ENCODE peak calls at places on chromosomes 3 and 15, in eight cellular contexts. I, S, G, B, R, A, L and U are unnamed samples.

GRCh38 chr3:138915503-138916498 is 31.1 kb downstream of the FOXL2 start:
- DNase-seq in L (peak), A (peak), S (peak), R (peak), G (peak), I (peak), B (peak), U (peak)

GRCh38 chr3:132972333-132972732 is 65.9 kb upstream of the TMEM108 start:
- DNase-seq in B (no peak), A (no peak), G (no peak), S (no peak), R (peak), L (no peak), I (no peak), U (no peak)

GRCh38 chr3:16765661-16766060 is 119.1 kb upstream of the PLCL2 start:
- DNase-seq in S (no peak), R (no peak), L (no peak), I (no peak), G (no peak), B (no peak), A (no peak), U (no peak)

GRCh38 chr3:38581774-38582173 is 67.7 kb downstream of the SCN5A start:
- DNase-seq in A (no peak), L (no peak), G (peak), S (no peak), R (no peak), B (no peak), I (no peak), U (no peak)

GRCh38 chr15:96332854-96333193 is 2.3 kb downstream of the NR2F2 start:
- DNase-seq in S (no peak), L (no peak), G (no peak), A (no peak), B (no peak), R (peak), I (no peak), U (no peak)

GRCh38 chr15:69921626-69922624 is 175.8 kb downstream of the TLE3 start:
- DNase-seq in G (no peak), B (no peak), I (no peak), L (no peak), A (no peak), S (no peak), R (no peak), U (no peak)

GRCh38 chr3:192467230-192468186 is 259.8 kb downstream of the FGF12 start:
- DNase-seq in L (peak), B (peak), G (peak), S (peak), R (peak), A (peak), I (no peak), U (peak)

GRCh38 chr3:164477403-164477802 is 600.9 kb downstream of the SI start:
- DNase-seq in B (no peak), L (no peak), A (no peak), R (no peak), S (no peak), I (no peak), G (no peak), U (no peak)

GRCh38 chr3:122183893-122184590 is 574 bp downstream of the CASR start:
- DNase-seq in B (no peak), R (no peak), G (no peak), A (no peak), L (peak), S (no peak), I (no peak), U (no peak)

GRCh38 chr15:43868412-43868811 is 41.6 kb downstream of the WDR76 start:
- DNase-seq in I (no peak), L (no peak), G (no peak), B (no peak), A (no peak), R (peak), S (no peak), U (no peak)

GRCh38 chr15:69760890-69761568 is 308.4 kb downstream of the RPLP1 start:
- DNase-seq in B (no peak), L (no peak), R (peak), G (peak), A (peak), S (peak), I (peak), U (no peak)

GRCh38 chr15:52615302-52615701 is 46.5 kb upstream of the ARPP19 start:
- DNase-seq in R (no peak), I (no peak), A (no peak), L (no peak), B (no peak), S (no peak), G (no peak), U (no peak)

GRCh38 chr3:172557515-172558220 is 34.4 kb upstream of the TNFSF10 start:
- DNase-seq in B (no peak), I (no peak), A (no peak), L (no peak), S (no peak), R (peak), G (no peak), U (no peak)

GRCh38 chr15:60541784-60542617 is 63.1 kb upstream of the ICE2 start:
- DNase-seq in R (no peak), G (no peak), B (no peak), S (no peak), A (no peak), L (no peak), I (peak), U (no peak)

GRCh38 chr15:43518073-43518761 is 809 bp downstream of the MAP1A start:
- DNase-seq in R (peak), B (no peak), G (peak), I (no peak), S (no peak), L (peak), A (no peak), U (no peak)

GRCh38 chr3:21356402-21356801 is 394.6 kb downstream of the ZNF385D start:
- DNase-seq in B (no peak), I (no peak), L (no peak), R (no peak), A (no peak), G (no peak), S (no peak), U (no peak)

GRCh38 chr3:126005951-126006350 is 37.0 kb downstream of the ROPN1B start:
- DNase-seq in I (no peak), A (no peak), L (no peak), G (no peak), R (peak), B (no peak), S (no peak), U (no peak)

GRCh38 chr3:193805448-193805847 is 212.4 kb downstream of the OPA1 start:
- DNase-seq in G (peak), S (no peak), R (peak), L (no peak), I (peak), A (no peak), B (peak), U (peak)

GRCh38 chr3:67325231-67325630 is 327.1 kb downstream of the KBTBD8 start:
- DNase-seq in A (no peak), S (no peak), L (no peak), R (no peak), G (no peak), B (peak), I (no peak), U (no peak)

GRCh38 chr15:79736435-79737000 is 160.3 kb downstream of the MTHFS start:
- DNase-seq in S (no peak), L (no peak), B (no peak), R (no peak), A (no peak), I (no peak), G (no peak), U (no peak)

GRCh38 chr3:187518616-187519015 is 150.4 kb downstream of the RTP4 start:
- DNase-seq in A (no peak), L (no peak), I (no peak), R (no peak), B (no peak), G (no peak), S (no peak), U (no peak)

GRCh38 chr3:33833408-33834116 is 35.1 kb downstream of the PDCD6IP start:
- DNase-seq in A (no peak), I (no peak), S (no peak), R (no peak), B (no peak), G (no peak), L (peak), U (no peak)

GRCh38 chr3:30657914-30658313 is 51.5 kb downstream of the TGFBR2 start:
- DNase-seq in B (no peak), L (no peak), R (no peak), G (no peak), I (no peak), A (no peak), S (no peak), U (no peak)

GRCh38 chr3:30656624-30657141 is 50.3 kb downstream of the TGFBR2 start:
- DNase-seq in R (no peak), L (no peak), A (no peak), S (no peak), G (no peak), B (no peak), I (no peak), U (no peak)

GRCh38 chr3:30660128-30660525 is 53.7 kb downstream of the TGFBR2 start:
- DNase-seq in S (no peak), B (no peak), R (no peak), L (no peak), G (no peak), A (no peak), I (no peak), U (no peak)

GRCh38 chr3:30659270-30660127 is 53.1 kb downstream of the TGFBR2 start:
- DNase-seq in S (no peak), R (peak), G (no peak), I (no peak), A (no peak), L (no peak), B (no peak), U (no peak)

DNA sequence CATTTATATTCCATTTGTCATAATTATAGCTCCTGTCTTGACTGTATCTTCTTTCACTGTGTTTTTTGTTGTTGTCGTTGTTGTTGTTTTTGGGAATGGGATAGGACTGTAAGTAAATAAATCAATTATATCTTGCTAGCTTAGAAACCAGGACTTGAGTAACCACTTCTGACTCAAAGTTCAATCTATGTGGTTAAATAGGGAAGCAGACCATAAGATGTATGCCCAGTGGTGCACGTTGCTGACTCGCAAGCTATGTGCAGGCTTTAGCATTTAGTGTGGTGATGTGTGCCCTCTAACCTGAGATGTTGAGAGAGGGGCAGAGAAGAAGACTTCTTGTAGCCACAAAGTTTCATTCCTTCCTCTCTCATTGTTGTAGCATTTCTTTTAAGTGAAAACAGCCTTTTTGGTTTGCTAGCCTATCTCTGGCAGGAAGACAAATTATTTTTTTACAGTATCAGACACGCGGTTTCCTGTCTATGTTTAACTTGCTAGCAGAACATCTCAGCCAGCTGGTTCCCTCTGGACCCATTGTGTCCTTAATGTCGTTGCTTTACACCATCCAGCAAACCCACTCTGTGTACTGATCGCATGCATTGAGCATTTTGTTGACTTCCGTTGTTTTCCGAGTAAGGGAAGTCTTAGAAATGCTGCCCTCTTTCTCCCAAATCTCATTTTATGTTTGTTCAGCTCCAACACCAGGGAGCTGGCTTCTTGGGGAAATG is 52.1 kb downstream of the TGFBR2 start:
- DNase-seq in S (no peak), L (no peak), A (no peak), R (peak), B (no peak), G (peak), I (no peak), U (no peak)
- H3K4me3 ChIP-seq in S (no peak), L (no peak), A (no peak), R (no peak), B (no peak), G (no peak), I (peak), U (no peak)

GRCh38 chr3:12809435-12809834 is 13.0 kb downstream of the CAND2 start:
- DNase-seq in L (no peak), G (no peak), R (no peak), S (no peak), A (no peak), B (no peak), I (no peak), U (no peak)
- H3K4me3 ChIP-seq in L (peak), G (no peak), R (no peak), S (no peak), A (no peak), B (peak), I (peak), U (peak)

GRCh38 chr3:120438971-120439370 is 11.8 kb downstream of the FSTL1 start:
- DNase-seq in I (peak), A (no peak), G (peak), S (no peak), R (peak), B (no peak), L (no peak), U (peak)

GRCh38 chr3:120438216-120438615 is 12.6 kb downstream of the FSTL1 start:
- DNase-seq in G (no peak), L (no peak), I (no peak), B (no peak), A (no peak), S (no peak), R (no peak), U (peak)

GRCh38 chr3:120441776-120442175 is 9.0 kb downstream of the FSTL1 start:
- DNase-seq in G (no peak), A (no peak), B (no peak), R (no peak), I (no peak), S (no peak), L (no peak), U (no peak)

GRCh38 chr3:120440762-120441161 is 10.0 kb downstream of the FSTL1 start:
- DNase-seq in I (no peak), A (no peak), R (no peak), B (no peak), L (no peak), S (no peak), G (no peak), U (no peak)

GRCh38 chr3:120440001-120440703 is 10.6 kb downstream of the FSTL1 start:
- DNase-seq in I (peak), L (no peak), S (no peak), A (no peak), R (no peak), G (no peak), B (no peak), U (no peak)
- H3K4me3 ChIP-seq in I (no peak), L (no peak), S (no peak), A (no peak), R (no peak), G (no peak), B (no peak), U (no peak)

DNA sequence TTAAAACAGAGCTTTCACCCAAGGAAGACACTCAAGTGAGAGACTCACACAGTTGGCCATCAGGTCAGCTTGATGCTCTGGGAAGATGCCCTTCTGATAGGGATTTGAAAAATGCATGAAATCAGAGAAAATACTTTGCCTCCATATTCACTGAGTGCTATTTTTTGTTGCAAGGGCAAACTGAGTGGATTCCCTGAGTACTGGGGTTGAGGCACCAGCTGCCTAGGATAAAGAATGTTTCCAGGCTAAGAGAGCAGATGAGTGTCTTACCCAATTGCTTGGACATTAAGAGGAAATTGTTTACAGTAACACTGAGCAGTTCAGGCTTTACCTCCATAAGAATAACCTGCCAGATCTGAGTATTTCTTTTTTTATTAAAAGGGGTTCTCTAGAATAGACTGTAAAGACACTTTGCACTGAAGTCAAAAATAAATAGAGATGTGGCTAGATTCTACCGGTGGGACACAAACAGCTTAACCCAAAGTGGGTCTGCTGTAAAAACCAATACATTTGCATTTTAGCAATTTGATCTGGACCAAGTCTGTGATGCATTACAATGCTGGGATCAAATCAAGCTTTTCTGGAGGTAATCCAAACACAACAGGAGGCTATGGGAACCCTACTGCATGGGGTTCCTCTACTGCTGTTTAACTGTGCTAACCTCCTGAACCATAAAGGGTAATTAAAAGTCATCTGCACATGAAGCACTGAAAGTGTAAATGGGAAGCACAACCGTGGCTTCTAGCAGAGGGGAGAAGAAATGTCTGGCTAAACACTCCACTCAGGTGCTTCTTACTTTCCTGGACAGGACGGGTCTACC is 238.8 kb upstream of the WNT5A start:
- DNase-seq in A (no peak), S (no peak), R (no peak), G (no peak), L (no peak), I (no peak), B (no peak), U (no peak)
- H3K4me3 ChIP-seq in A (no peak), S (no peak), R (no peak), G (no peak), L (no peak), I (no peak), B (no peak), U (no peak)

GRCh38 chr3:124731760-124732159 is 1.5 kb downstream of the UMPS start:
- DNase-seq in A (no peak), I (no peak), B (no peak), S (no peak), L (no peak), G (no peak), R (no peak), U (no peak)
- H3K4me3 ChIP-seq in A (no peak), I (peak), B (peak), S (no peak), L (no peak), G (no peak), R (no peak), U (no peak)

DNA sequence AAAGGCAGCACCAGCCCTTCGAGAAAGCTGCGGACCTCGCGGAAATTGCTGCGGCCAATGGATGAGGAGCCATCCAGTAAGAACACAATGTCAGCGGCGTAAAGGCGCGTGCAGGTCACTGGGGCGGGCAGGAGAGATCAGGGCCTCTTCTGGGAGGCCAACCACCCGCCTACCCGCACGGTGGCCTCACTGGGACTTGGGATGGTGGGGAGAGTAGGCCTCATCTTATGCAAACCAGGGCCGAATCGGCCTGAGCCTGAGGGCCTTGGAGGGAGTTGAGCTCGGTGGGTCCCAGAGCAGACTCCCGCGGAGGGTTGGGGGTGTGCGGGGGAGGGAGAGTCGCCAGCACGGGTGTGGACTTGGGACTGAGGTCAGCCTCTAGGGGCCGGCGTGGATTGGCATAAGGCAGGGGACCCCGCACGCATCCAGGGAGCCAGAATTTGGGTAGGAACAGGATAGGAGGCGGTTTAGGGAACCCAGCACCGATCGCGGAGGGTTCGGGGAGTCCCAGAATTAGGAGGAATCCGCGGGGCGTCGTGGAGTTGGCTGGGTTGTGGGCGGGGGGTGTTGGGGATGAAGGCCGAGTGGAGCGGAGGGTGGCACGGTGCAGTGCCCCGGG is 589 bp downstream of the COL7A1 start:
- DNase-seq in G (no peak), I (no peak), R (no peak), L (peak), B (no peak), A (no peak), S (no peak), U (peak)
- H3K4me3 ChIP-seq in G (peak), I (peak), R (peak), L (peak), B (no peak), A (no peak), S (no peak), U (peak)

DNA sequence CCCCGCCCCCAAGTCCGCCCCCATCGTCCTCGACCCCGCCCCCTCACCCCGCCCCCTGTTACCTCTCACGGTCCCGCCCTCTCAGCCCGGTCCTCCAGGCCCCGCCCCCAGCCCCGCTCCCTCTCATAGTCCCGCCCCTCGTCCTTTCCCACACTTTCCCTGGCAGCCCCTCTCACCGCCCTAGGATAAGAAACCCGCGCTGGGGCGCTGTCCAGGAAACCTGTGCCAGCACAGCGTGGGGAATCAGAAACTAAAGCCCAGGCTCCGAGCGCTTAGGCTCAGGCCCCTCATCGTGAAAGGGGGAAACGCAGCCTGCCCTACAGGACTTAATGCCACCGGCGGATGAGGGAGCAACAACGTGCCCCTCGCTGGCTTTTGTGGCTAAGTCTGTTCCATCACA is 20.9 kb downstream of the TRPM1 start:
- DNase-seq in L (peak), B (no peak), I (peak), R (peak), A (no peak), S (no peak), G (peak), U (no peak)
- H3K4me3 ChIP-seq in L (peak), B (no peak), I (peak), R (peak), A (peak), S (no peak), G (no peak), U (no peak)

GRCh38 chr3:101725890-101726275 is 1.5 kb downstream of the CEP97 start:
- DNase-seq in S (no peak), I (no peak), B (no peak), G (no peak), R (no peak), L (no peak), A (no peak), U (no peak)
- H3K4me3 ChIP-seq in S (no peak), I (peak), B (peak), G (peak), R (peak), L (peak), A (no peak), U (no peak)

GRCh38 chr15:42079401-42079908 is 14.9 kb downstream of the PLA2G4D start:
- DNase-seq in G (no peak), L (peak), A (no peak), B (no peak), I (no peak), R (no peak), S (no peak), U (no peak)
- H3K4me3 ChIP-seq in G (no peak), L (no peak), A (no peak), B (no peak), I (no peak), R (no peak), S (no peak), U (no peak)